ENCODE peak calls at places on chromosomes 11 and 22, in seven cellular contexts. I, N, G, B, J, R and M are unnamed samples.
A peak's percentile ranks its signal among the peaks of the same experiment; 100 is the strongest.

GRCh38 chr11:68002575-68002942 is 1.3 kb downstream of the UNC93B1 start:
- DNase-seq in I (no peak), N (no peak), G (no peak), B (no peak), J (no peak), R (no peak), M (no peak)

GRCh38 chr11:125075242-125075625 is 12.1 kb downstream of the SLC37A2 start:
- DNase-seq in I (no peak), N (no peak), G (no peak), B (no peak), J (no peak), R (no peak), M (no peak)

GRCh38 chr11:36313750-36314500 is 17.8 kb downstream of the PRR5L start:
- DNase-seq in I (no peak), N (no peak), G (no peak), B (no peak), J (no peak), R (peak; percentile 22), M (no peak)

GRCh38 chr11:65165847-65166317 is 4.2 kb upstream of the SPDYC start:
- DNase-seq in I (no peak), N (no peak), G (no peak), B (no peak), J (no peak), R (no peak), M (no peak)

GRCh38 chr11:27218498-27219038 is 144.4 kb downstream of the CCDC34 start:
- DNase-seq in I (no peak), N (no peak), G (peak; percentile 48), B (peak; percentile 51), J (peak; percentile 71), R (no peak), M (no peak)

GRCh38 chr22:21457023-21457787 is 10.0 kb upstream of the TMEM191C start:
- DNase-seq in I (no peak), N (no peak), G (no peak), B (peak; percentile 89), J (peak; percentile 11), R (peak; percentile 60), M (no peak)

GRCh38 chr11:89436071-89436470 is 55.1 kb downstream of the NOX4 start:
- DNase-seq in I (no peak), N (no peak), G (peak; percentile 15), B (no peak), J (peak; percentile 7), R (peak; percentile 76), M (no peak)

GRCh38 chr11:110046759-110047386 is 46.3 kb upstream of the ZC3H12C start:
- DNase-seq in I (no peak), N (no peak), G (no peak), B (no peak), J (no peak), R (no peak), M (no peak)

GRCh38 chr11:88454881-88455280 is 117.3 kb upstream of the CTSC start:
- DNase-seq in I (no peak), N (no peak), G (no peak), B (no peak), J (peak; percentile 29), R (peak; percentile 75), M (no peak)

GRCh38 chr22:27603823-27604190 is 197.7 kb downstream of the MN1 start:
- DNase-seq in I (no peak), N (no peak), G (peak; percentile 26), B (no peak), J (no peak), R (no peak), M (no peak)

GRCh38 chr11:115364892-115365291 is 139.3 kb downstream of the CADM1 start:
- DNase-seq in I (no peak), N (no peak), G (no peak), B (no peak), J (no peak), R (no peak), M (no peak)

GRCh38 chr11:123302751-123303195 is 107.7 kb upstream of the CLMP start:
- DNase-seq in I (no peak), N (no peak), G (peak; percentile 51), B (no peak), J (no peak), R (peak; percentile 24), M (no peak)
- TF ChIP-seq CTCF in I (no peak), N (no peak), G (peak; percentile 50), B (no peak), J (peak; percentile 47), R (no peak), M (no peak)

GRCh38 chr11:8365542-8365941 is 101.9 kb upstream of the LMO1 start:
- DNase-seq in I (no peak), N (no peak), G (no peak), B (no peak), J (no peak), R (no peak), M (no peak)
- TF ChIP-seq CTCF in I (no peak), N (no peak), G (peak; percentile 23), B (no peak), J (no peak), R (no peak), M (no peak)

GRCh38 chr11:62957147-62957546 is 27.6 kb downstream of the SLC22A6 start:
- DNase-seq in I (no peak), N (no peak), G (no peak), B (no peak), J (no peak), R (no peak), M (no peak)

GRCh38 chr11:62959077-62959980 is 25.4 kb downstream of the SLC22A6 start:
- DNase-seq in I (no peak), N (no peak), G (no peak), B (no peak), J (no peak), R (no peak), M (no peak)

GRCh38 chr11:62958547-62959071 is 26.2 kb downstream of the SLC22A6 start:
- DNase-seq in I (no peak), N (peak; percentile 32), G (peak; percentile 6), B (no peak), J (peak; percentile 4), R (peak; percentile 61), M (no peak)

GRCh38 chr11:62961017-62961416 is 23.8 kb downstream of the SLC22A6 start:
- DNase-seq in I (no peak), N (no peak), G (no peak), B (no peak), J (no peak), R (no peak), M (no peak)
- TF ChIP-seq CTCF in I (no peak), N (no peak), G (no peak), B (no peak), J (no peak), R (no peak), M (no peak)

DNA sequence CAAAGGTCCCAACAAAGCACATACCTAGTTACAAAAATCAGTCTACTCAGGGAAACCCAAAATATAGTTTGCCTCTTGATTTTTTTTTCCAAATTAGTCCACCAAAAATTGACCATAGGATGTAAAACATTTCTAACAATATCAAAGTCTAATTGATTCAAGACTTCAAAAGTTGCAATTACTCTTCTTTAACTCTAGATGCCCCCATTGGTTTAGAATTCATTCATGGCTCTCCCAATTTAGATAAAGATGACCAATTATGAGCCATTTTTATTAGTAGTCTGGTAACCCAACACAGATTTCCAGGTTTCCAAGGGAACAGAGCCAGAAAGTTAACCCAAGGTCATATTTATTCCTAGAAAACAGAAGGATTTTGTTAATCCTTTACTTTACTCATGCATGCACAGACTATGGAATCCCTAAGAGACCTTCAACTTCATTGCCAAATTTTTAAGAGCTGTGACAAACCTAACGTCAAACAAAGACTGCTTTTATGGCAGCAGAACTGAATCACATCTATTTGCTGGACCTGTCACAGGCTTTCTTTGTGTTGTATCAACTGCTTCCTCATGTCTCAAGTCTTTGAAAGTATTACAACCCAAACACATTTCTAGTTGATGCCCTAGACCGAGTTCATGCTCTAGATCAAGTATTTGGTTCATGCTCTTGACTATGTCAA is 55.3 kb downstream of the C22orf42 start:
- DNase-seq in I (no peak), N (no peak), G (no peak), B (peak; percentile 33), J (no peak), R (peak; percentile 25), M (no peak)
- TF ChIP-seq CTCF in I (peak; percentile 24), N (peak; percentile 50), G (peak; percentile 23), B (peak; percentile 74), J (no peak), R (peak; percentile 38), M (peak; percentile 65)

GRCh38 chr11:18727499-18728236 is 1.7 kb upstream of the IGSF22 start:
- DNase-seq in I (peak; percentile 77), N (peak; percentile 52), G (peak; percentile 16), B (no peak), J (no peak), R (peak; percentile 23), M (no peak)
- TF ChIP-seq CTCF in I (peak; percentile 71), N (peak; percentile 60), G (peak; percentile 90), B (peak; percentile 89), J (peak; percentile 86), R (peak; percentile 90), M (peak; percentile 81)

GRCh38 chr11:118435893-118436624 is at the start of gene KMT2A:
- DNase-seq in I (peak; percentile 100), N (peak; percentile 98), G (peak; percentile 95), B (peak; percentile 90), J (peak; percentile 91), R (peak; percentile 98), M (peak; percentile 97)
- TF ChIP-seq CTCF in I (no peak), N (peak; percentile 84), G (no peak), B (no peak), J (no peak), R (no peak), M (no peak)

GRCh38 chr11:76660533-76661305 is 9.8 kb downstream of the LRRC32 start:
- DNase-seq in I (no peak), N (peak; percentile 19), G (no peak), B (no peak), J (no peak), R (no peak), M (no peak)
- TF ChIP-seq CTCF in I (no peak), N (no peak), G (no peak), B (no peak), J (no peak), R (no peak), M (no peak)

DNA sequence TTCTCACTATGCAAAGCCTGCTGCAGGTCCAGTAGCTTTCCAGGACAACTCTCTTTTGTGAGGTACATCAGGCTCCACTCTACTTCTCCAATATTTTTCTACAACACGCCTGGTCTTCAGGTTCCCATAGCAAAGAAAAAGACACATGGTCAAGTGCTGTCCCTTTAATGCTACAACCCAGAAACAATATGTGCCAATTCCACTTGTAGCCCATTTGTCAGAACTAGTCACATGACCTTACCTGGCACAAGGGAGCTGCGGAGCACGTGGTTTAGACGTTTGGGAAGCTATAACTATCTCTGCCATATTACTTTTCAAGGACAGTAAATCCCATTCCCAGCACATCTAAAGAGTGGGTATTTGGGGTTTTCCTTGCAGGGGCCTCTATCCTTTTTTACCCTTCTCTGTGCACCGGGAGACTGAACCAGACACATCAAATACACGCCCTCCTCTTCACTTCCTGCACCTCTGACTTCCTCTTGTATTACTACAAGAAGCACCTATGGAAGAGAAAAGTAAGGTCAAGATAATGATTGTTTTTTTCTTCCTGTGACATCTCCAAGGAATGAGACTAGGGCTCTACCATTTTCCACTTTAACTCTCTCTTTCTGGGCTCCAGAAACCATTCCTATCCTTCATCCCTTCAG is 237.6 kb downstream of the ETS1 start:
- DNase-seq in I (no peak), N (no peak), G (no peak), B (no peak), J (no peak), R (no peak), M (no peak)
- TF ChIP-seq CTCF in I (no peak), N (no peak), G (no peak), B (no peak), J (no peak), R (no peak), M (no peak)